ENCODE peak calls at places on chromosomes 6 and 20, in eight cellular contexts. M is HCT116, T is SK-N-MC, N is stomach, A is vagina, I is HL-60, L is endothelial cell of umbilical vein, G is K562. Z is an unnamed sample.

GRCh38 chr6:21500894-21501293 is 92.7 kb upstream of the SOX4 start:
- DNase-seq in I (no peak), T (no peak), N (peak; percentile 29), M (no peak), G (no peak), L (no peak), A (no peak), Z (no peak)

GRCh38 chr20:10080554-10080953 is 45.8 kb downstream of the ANKEF1 start:
- DNase-seq in L (no peak), G (no peak), M (no peak), I (no peak), A (no peak), N (no peak), T (no peak), Z (no peak)

GRCh38 chr6:150685860-150686259 is 86.2 kb downstream of the PLEKHG1 start:
- DNase-seq in A (no peak), N (no peak), G (peak; percentile 78), T (no peak), M (peak; percentile 39), L (peak; percentile 23), I (peak; percentile 29), Z (no peak)

GRCh38 chr20:41179961-41180360 is 42.6 kb downstream of the PLCG1 start:
- DNase-seq in T (no peak), A (peak; percentile 81), N (no peak), M (no peak), G (no peak), L (no peak), I (no peak), Z (peak; percentile 9)

GRCh38 chr6:136411453-136412354 is 122.1 kb upstream of the BCLAF1 start:
- DNase-seq in L (no peak), T (no peak), M (no peak), N (no peak), I (no peak), G (no peak), A (no peak), Z (no peak)

GRCh38 chr20:41276317-41276751 is 41.2 kb downstream of the ZHX3 start:
- DNase-seq in I (no peak), M (no peak), N (no peak), L (no peak), T (no peak), A (no peak), G (no peak), Z (no peak)

GRCh38 chr6:84166395-84166794 is 61.0 kb downstream of the CEP162 start:
- DNase-seq in N (no peak), M (no peak), T (no peak), L (no peak), A (no peak), G (no peak), I (no peak), Z (no peak)

GRCh38 chr6:3592371-3592941 is 135.6 kb upstream of the SLC22A23 start:
- DNase-seq in I (peak; percentile 94), M (peak; percentile 24), T (no peak), N (no peak), L (peak; percentile 71), G (no peak), A (peak; percentile 88), Z (no peak)

GRCh38 chr20:45097485-45098095 is 3.3 kb downstream of the KCNS1 start:
- DNase-seq in T (no peak), N (no peak), M (no peak), A (no peak), I (peak; percentile 60), G (no peak), L (peak; percentile 60), Z (no peak)

GRCh38 chr6:130681028-130681427 is 146.2 kb upstream of the SMLR1 start:
- DNase-seq in M (no peak), N (no peak), G (no peak), T (no peak), I (no peak), L (peak; percentile 83), A (no peak), Z (no peak)

GRCh38 chr20:17912916-17913315 is 55.7 kb downstream of the SNX5 start:
- DNase-seq in M (no peak), T (no peak), N (no peak), L (no peak), I (no peak), G (no peak), A (no peak), Z (no peak)

GRCh38 chr6:39820553-39820952 is 28.4 kb downstream of the DAAM2 start:
- DNase-seq in I (no peak), A (no peak), L (no peak), N (no peak), G (no peak), M (no peak), T (no peak), Z (no peak)

GRCh38 chr20:24418731-24419130 is 50.7 kb upstream of the SYNDIG1 start:
- DNase-seq in I (no peak), A (no peak), T (no peak), M (no peak), G (no peak), N (no peak), L (no peak), Z (no peak)

GRCh38 chr6:169371344-169372144 is 117.9 kb upstream of the THBS2 start:
- DNase-seq in A (no peak), T (peak; percentile 24), M (peak; percentile 12), G (no peak), I (no peak), L (no peak), N (no peak), Z (no peak)

GRCh38 chr20:12455152-12455551 is 537.5 kb downstream of the BTBD3 start:
- DNase-seq in I (no peak), M (no peak), T (no peak), G (no peak), A (no peak), L (no peak), N (no peak), Z (no peak)

GRCh38 chr6:13044390-13044789 is 283.9 kb downstream of the TBC1D7 start:
- DNase-seq in N (no peak), M (peak; percentile 38), A (no peak), G (peak; percentile 72), I (peak; percentile 51), L (peak; percentile 8), T (peak; percentile 12), Z (no peak)

GRCh38 chr6:169863149-169863525 is 111.7 kb downstream of the ERMARD start:
- DNase-seq in A (no peak), L (no peak), N (peak; percentile 21), I (no peak), G (no peak), M (no peak), T (no peak), Z (no peak)

DNA sequence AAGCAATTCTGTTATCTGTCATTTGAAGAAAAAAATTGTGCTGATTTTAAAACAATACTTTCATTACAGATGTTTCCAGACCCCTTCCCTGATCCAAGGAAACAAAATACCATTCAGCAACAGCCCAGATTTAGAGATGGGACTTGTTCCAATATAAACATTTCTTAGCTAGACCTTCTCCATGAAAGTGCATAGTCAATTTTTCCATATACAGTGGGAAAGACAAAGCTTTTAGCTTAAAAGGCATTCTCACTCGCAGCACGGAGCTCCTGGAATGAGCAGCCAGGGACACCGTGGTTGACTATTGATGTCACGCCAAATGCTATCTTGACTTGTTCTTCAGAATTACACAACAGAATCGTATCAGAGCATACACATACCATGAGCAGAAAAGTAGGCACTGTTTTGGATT is 21.5 kb downstream of the LAMA4 start:
- DNase-seq in L (peak; percentile 98), A (no peak), T (no peak), G (no peak), N (no peak), M (no peak), I (no peak), Z (no peak)
- TF ChIP-seq POLR2AphosphoS5 in L (no peak), A (no peak), T (no peak), G (no peak), N (peak; percentile 27), M (no peak), I (no peak), Z (no peak)

DNA sequence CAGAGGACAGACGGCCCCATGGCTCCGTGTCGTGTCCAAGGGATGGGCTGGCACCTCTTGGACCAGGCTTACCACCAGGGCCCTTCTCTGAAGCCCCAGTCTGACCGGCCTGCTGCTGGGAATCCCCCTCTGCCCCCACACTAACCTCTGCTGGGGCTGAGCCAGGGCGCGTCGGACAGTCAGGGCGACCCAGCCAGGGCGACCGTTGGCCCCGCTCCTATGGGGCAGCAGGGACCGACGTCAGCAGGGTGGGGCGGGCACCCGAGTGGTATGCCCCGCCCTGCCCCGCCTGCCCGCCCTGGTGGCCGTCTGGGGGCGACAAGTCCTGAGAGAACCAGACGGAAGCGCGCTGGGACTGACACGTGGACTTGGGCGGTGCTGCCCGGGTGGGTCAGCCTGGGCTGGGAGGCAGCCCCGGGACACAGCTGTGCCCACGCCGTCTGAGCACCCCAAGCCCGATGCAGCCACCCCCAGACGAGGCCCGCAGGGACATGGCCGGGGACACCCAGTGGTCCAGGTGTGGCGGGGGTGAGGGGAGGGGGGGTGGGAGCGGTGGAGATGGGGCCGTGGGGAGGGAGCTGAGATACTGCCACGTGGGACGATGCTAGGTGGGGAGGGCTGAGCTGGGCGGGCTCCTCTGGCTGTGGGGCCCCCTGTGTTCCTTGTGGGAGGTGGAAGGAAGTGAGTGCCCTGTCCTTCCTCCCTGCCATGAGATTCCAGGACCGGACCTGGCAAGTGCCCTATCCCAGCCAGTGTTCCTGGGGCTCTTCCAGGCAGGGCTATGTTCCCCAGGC is at the start of gene SLC17A9:
- DNase-seq in I (peak; percentile 95), G (no peak), L (peak; percentile 68), A (no peak), N (peak; percentile 84), M (peak; percentile 48), T (no peak), Z (no peak)
- H3K27ac ChIP-seq in I (peak within 1 kb of the TSS; percentile 95), G (no peak within 1 kb of the TSS), L (peak within 1 kb of the TSS; percentile 68), A (peak within 1 kb of the TSS; percentile 86), N (peak within 1 kb of the TSS; percentile 81), M (peak within 1 kb of the TSS; percentile 54), T (no peak within 1 kb of the TSS), Z (peak within 1 kb of the TSS; percentile 79)

GRCh38 chr6:146914563-146915483 is 289.4 kb upstream of the STXBP5 start:
- DNase-seq in M (peak; percentile 84), T (no peak), N (no peak), G (peak; percentile 70), L (peak; percentile 98), A (no peak), I (peak; percentile 78), Z (peak; percentile 49)
- TF ChIP-seq POLR2AphosphoS5 in M (no peak), T (no peak), N (peak; percentile 16), G (peak; percentile 59), L (peak; percentile 76), A (no peak), I (peak; percentile 54), Z (no peak)

GRCh38 chr6:16722616-16723015 is 38.6 kb downstream of the ATXN1 start:
- DNase-seq in N (no peak), G (no peak), M (no peak), I (no peak), A (no peak), T (no peak), L (peak; percentile 56), Z (no peak)

GRCh38 chr6:16723833-16724232 is 37.4 kb downstream of the ATXN1 start:
- DNase-seq in G (no peak), M (peak; percentile 84), I (no peak), N (no peak), L (peak; percentile 93), A (no peak), T (no peak), Z (no peak)

GRCh38 chr6:16719488-16719887 is 41.8 kb downstream of the ATXN1 start:
- DNase-seq in M (no peak), T (no peak), G (no peak), L (no peak), A (no peak), N (no peak), I (no peak), Z (no peak)

GRCh38 chr6:16720861-16721260 is 40.4 kb downstream of the ATXN1 start:
- DNase-seq in N (no peak), A (no peak), T (no peak), M (no peak), I (no peak), L (no peak), G (no peak), Z (no peak)

GRCh38 chr6:16721977-16722376 is 39.3 kb downstream of the ATXN1 start:
- DNase-seq in L (peak; percentile 55), A (no peak), N (no peak), I (no peak), M (no peak), T (no peak), G (no peak), Z (no peak)
- H3K27ac ChIP-seq in L (no peak overlapping the region), A (no peak overlapping the region), N (no peak overlapping the region), I (no peak overlapping the region), M (peak overlapping the region; percentile 15), T (no peak overlapping the region), G (no peak overlapping the region), Z (no peak overlapping the region)